ENCODE peak calls at places on chromosomes 13 and 19, in ten cellular contexts. T is A549, L is tibial nerve, S is fibroblast of lung, D is aorta, O is GM23248, N is psoas muscle, E is ovary, R is AG09309, C is astrocyte of the cerebellum. W is an unnamed sample.

GRCh38 chr19:46349311-46349993 is 2.6 kb downstream of the PPP5C start:
- DNase-seq in T (no peak), L (no peak), S (no peak), D (peak), O (no peak), N (no peak), E (no peak), R (no peak), C (no peak), W (no peak)

GRCh38 chr13:34216251-34216650 is 398.3 kb downstream of the RFC3 start:
- DNase-seq in T (no peak), L (no peak), S (no peak), D (no peak), O (no peak), N (no peak), E (no peak), R (no peak), C (no peak), W (peak)

GRCh38 chr13:51222510-51223283 is 499 bp downstream of the FAM124A start:
- DNase-seq in T (peak), L (no peak), S (no peak), D (no peak), O (peak), N (no peak), E (no peak), R (no peak), C (no peak), W (no peak)

GRCh38 chr19:35755550-35756371 is 1.1 kb downstream of the HSPB6 start:
- DNase-seq in T (no peak), L (peak), S (peak), D (peak), O (peak), N (peak), E (peak), R (no peak), C (no peak), W (peak)

GRCh38 chr19:38537071-38537847 is 80.5 kb downstream of the MAP4K1 start:
- DNase-seq in T (no peak), L (no peak), S (no peak), D (no peak), O (no peak), N (no peak), E (no peak), R (no peak), C (no peak), W (no peak)

GRCh38 chr13:63088226-63088625 is 1672.6 kb upstream of the PCDH20 start:
- DNase-seq in T (no peak), L (no peak), S (peak), D (no peak), O (peak), N (no peak), E (no peak), R (no peak), C (no peak), W (peak)

GRCh38 chr19:7830272-7830771 is 304 bp downstream of the EVI5L start:
- DNase-seq in T (no peak), L (no peak), S (no peak), D (no peak), O (no peak), N (peak), E (peak), R (no peak), C (no peak), W (no peak)

GRCh38 chr19:55454787-55455243 is 6.6 kb downstream of the ISOC2 start:
- DNase-seq in T (peak), L (no peak), S (peak), D (no peak), O (peak), N (no peak), E (no peak), R (no peak), C (no peak), W (peak)

GRCh38 chr13:50410921-50411712 is 395.9 kb downstream of the KCNRG start:
- DNase-seq in T (peak), L (no peak), S (peak), D (peak), O (peak), N (no peak), E (no peak), R (peak), C (no peak), W (peak)

GRCh38 chr13:97107815-97108534 is 113.7 kb upstream of the OXGR1 start:
- DNase-seq in T (no peak), L (no peak), S (no peak), D (no peak), O (peak), N (no peak), E (no peak), R (no peak), C (no peak), W (no peak)

GRCh38 chr13:107778094-107778493 is 437.2 kb downstream of the LIG4 start:
- DNase-seq in T (no peak), L (no peak), S (no peak), D (no peak), O (no peak), N (no peak), E (no peak), R (no peak), C (no peak), W (no peak)
- H3K4me3 ChIP-seq in T (no peak), L (no peak), S (no peak), D (no peak), O (no peak), N (no peak), E (no peak), R (no peak), C (no peak), W (no peak)

GRCh38 chr13:91739751-91740150 is 341.3 kb downstream of the GPC5 start:
- DNase-seq in T (no peak), L (no peak), S (no peak), D (no peak), O (no peak), N (no peak), E (no peak), R (no peak), C (no peak), W (no peak)
- H3K4me3 ChIP-seq in T (no peak), L (no peak), S (no peak), D (no peak), O (no peak), N (no peak), E (no peak), R (no peak), C (no peak), W (no peak)

DNA sequence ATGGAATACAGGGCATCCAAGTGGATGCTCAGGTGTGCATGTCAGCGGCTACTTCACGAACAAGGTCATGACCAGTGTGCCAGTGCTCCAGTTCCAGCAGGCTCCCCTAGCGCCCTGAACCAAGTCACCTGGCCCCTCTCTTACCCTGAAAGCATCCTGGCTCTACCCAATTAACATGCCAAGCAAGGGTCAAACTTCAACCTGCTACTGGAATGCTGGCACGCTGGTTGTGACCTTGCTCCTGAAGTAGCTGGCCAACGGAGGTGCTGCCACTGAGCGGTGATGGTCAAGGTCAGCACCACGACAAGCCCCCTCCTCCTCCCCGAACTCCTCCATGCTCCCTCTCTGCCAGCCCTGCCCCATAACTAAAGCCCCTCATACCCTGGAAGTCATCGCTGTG is 96.0 kb downstream of the CRYL1 start:
- DNase-seq in T (no peak), L (no peak), S (no peak), D (no peak), O (no peak), N (no peak), E (no peak), R (no peak), C (no peak), W (no peak)
- H3K4me3 ChIP-seq in T (no peak), L (no peak), S (no peak), D (no peak), O (no peak), N (no peak), E (no peak), R (no peak), C (no peak), W (no peak)

DNA sequence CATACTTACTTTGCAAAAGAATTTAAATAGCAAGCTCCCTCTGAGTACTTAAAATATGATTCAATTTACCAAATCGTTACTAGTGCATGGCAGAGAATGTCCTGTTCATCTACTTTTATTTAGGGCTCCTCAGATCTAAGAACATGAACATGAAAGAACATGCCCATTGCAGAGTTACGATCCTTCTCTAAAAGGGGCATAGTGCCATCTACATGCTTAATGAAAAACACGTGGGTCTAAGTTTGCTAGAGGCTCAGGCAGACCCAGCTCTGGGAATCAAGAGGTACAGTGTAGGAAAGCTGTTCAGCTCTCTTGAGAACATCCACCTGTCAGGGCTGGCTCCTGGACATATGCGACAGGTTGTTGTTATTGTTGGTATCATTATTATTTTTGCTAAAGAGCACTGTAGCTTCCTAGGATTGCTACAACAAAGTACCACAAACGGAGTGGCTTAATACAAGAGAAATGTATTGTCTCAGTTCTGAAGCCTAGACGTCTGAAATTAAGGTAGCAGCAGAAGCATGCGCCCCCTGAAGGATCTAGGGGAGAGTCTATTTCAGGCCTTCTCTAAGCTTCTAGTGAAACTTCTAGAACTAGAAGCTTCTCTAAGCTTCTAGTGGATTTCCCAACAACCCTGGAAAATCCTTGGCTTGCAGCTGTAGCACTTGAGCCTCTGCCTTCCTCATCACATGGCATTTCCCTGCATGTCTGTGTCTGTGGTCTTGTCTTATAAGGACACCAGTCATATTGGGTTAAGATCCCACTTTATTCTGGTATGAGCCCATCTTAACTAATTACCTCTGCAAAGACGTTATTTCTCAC is 133.9 kb downstream of the DCT start:
- DNase-seq in T (peak), L (no peak), S (peak), D (no peak), O (peak), N (no peak), E (no peak), R (no peak), C (no peak), W (peak)
- H3K4me3 ChIP-seq in T (no peak), L (no peak), S (no peak), D (no peak), O (no peak), N (no peak), E (no peak), R (no peak), C (no peak), W (no peak)

GRCh38 chr19:9857920-9858746 is 23.0 kb downstream of the PIN1 start:
- DNase-seq in T (no peak), L (no peak), S (no peak), D (no peak), O (no peak), N (no peak), E (no peak), R (no peak), C (no peak), W (no peak)
- H3K4me3 ChIP-seq in T (no peak), L (no peak), S (no peak), D (no peak), O (no peak), N (no peak), E (no peak), R (no peak), C (no peak), W (no peak)

GRCh38 chr19:307111-307531 is 15.9 kb upstream of the PLPP2 start:
- DNase-seq in T (no peak), L (no peak), S (no peak), D (no peak), O (no peak), N (no peak), E (no peak), R (no peak), C (no peak), W (no peak)

GRCh38 chr19:309206-309565 is 18.0 kb upstream of the PLPP2 start:
- DNase-seq in T (no peak), L (no peak), S (no peak), D (no peak), O (no peak), N (no peak), E (no peak), R (no peak), C (no peak), W (no peak)

GRCh38 chr19:308471-309205 is 17.4 kb upstream of the PLPP2 start:
- DNase-seq in T (no peak), L (no peak), S (no peak), D (no peak), O (no peak), N (no peak), E (no peak), R (no peak), C (no peak), W (no peak)

GRCh38 chr19:306151-306900 is 15.1 kb upstream of the PLPP2 start:
- DNase-seq in T (no peak), L (no peak), S (no peak), D (peak), O (no peak), N (no peak), E (no peak), R (no peak), C (no peak), W (no peak)

DNA sequence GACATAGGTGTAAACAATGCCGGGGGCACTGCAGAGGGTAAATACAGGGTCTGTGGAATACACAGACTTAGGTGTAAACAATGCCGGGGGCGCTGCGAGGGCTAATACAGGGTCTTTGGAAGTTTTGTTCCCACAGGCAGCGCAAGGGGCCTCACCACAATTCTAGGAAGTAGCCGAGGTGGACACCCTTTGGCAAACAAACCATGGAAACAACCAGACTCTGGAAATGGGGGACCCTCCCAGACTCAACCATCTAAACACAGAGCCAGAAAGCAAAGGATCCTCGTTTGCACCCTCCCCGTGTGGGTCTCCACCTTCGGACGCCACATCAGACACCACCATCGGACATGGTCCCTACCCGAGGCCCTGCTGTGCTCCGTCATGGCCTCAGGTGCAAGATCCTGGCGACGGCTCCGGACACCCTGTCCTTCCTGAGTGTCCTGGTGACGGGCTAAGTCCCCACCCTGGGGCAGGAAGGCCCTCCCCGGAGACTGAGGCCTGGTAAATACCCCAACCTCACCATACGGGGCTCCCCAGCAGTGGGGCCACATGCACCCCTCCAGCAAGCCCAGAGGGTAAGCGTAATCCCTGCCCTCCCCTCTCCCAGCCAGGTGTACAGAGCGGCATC is 16.7 kb upstream of the PLPP2 start:
- DNase-seq in T (no peak), L (no peak), S (no peak), D (no peak), O (no peak), N (no peak), E (no peak), R (no peak), C (no peak), W (no peak)
- H3K4me3 ChIP-seq in T (no peak), L (peak), S (no peak), D (no peak), O (no peak), N (peak), E (no peak), R (no peak), C (no peak), W (no peak)

DNA sequence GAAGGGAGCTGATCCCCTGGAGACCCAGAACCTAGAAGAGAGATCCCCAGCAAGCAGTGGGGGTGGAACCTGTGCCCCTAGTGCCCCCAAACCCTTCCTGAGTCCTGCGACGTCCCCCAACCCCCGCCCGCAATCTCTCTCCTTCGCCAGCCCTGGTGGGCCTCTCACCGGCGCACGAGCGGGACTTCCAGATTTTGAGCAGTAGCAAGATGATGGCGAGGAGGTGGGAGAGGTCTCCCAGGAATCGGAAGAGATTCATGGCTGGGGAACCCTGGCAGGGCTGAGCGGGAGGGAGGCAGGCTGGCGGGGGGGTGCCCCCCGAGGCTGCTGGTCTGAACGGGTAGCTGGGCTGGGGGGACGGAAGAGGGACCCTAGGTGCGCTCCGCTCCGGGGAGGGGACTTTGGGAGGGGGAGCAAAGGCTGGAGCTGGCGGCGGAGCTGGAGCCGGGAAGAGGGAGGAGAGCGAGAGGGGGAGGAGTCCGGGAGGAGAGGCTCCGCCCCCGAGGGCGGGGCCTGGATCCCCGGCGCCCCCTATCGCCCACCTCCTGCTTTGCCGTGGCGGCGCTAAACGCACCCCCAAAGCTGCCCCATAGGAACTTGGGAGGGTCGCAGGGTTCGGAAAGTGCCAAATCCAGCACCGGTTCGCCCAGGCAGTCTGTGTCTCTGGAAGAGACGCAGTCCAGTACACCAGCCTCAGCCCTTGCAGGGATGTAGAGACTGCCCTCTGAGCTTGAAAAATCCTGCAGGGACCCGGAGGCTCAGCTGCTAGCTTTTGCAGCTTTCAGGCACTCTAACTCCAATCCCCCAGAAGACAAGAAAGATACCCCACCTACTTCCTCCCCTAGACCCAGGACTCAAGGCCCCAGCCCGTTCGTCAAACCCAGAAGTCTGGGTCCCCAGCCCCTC is at the start of gene KDELR1:
- DNase-seq in T (peak), L (peak), S (peak), D (peak), O (peak), N (peak), E (peak), R (no peak), C (peak), W (peak)
- H3K4me3 ChIP-seq in T (peak), L (peak), S (peak), D (peak), O (peak), N (peak), E (peak), R (peak), C (peak), W (peak)

DNA sequence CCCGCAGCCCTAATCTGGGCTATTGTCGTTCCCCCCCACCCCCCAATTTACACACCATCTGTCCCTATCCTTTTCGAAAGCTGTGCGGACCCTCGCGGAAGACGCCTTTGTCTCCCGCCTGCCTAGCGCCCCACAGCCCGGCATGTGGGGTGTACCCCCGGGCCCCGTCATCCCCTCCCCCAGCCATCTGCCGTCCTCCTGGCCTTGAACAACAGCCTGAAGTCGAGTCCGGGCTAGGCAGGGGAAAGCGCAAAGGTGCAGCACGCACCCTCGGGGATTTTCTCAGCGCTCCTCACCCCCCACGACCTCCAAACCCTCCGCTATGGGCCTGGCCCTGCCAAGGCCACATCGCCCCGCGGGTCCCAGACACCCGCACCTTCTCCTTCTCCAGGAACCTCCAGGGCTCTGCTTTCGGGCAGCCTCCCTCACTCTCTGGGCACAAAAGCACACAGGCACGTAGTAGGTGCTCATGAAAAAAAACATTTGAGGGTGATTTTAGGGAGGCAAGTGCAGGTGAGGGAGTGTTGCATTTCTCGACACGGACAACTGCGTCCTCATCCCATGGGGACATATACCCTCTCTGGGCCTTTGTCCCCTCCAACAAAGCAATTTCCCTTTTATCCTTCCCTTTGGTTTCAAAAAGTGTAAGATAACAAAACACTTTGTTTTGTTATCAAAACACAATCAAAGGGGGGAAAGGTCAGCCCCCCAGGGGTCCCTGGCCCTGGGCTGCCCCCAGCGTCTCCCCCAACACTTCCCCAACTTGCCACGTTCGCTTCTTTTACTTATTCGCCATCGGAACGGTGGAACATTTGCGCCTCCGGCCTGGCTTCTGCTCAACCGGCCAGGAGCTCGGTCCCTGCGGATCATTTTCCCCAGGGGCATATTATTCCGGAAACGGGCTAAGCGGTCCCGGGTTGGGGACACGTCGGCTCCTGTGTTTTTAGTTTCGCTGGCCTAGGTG is 16.4 kb downstream of the CCDC124 start:
- DNase-seq in T (no peak), L (no peak), S (no peak), D (no peak), O (no peak), N (no peak), E (no peak), R (no peak), C (no peak), W (no peak)
- H3K4me3 ChIP-seq in T (no peak), L (peak), S (peak), D (no peak), O (peak), N (peak), E (no peak), R (no peak), C (no peak), W (no peak)